ENCODE peak calls at places on chromosome 3, in four cellular contexts. One of them, this sample, is unnamed.

GRCh38 chr3:54836876-54837275 is 91.0 kb downstream of the LRTM1 start:
- DNase-seq in BE2C: peak
- DNase-seq in colonic mucosa: no peak
- DNase-seq in breast epithelium: no peak
- DNase-seq in this sample: no peak

GRCh38 chr3:143436231-143436930 is 316.8 kb downstream of the CHST2 start:
- DNase-seq in BE2C: no peak
- DNase-seq in colonic mucosa: no peak
- DNase-seq in breast epithelium: no peak
- DNase-seq in this sample: no peak

GRCh38 chr3:15327941-15328340 is 4.4 kb downstream of the SH3BP5 start:
- DNase-seq in breast epithelium: no peak
- DNase-seq in colonic mucosa: no peak
- DNase-seq in BE2C: no peak
- DNase-seq in this sample: no peak

GRCh38 chr3:15634671-15635661 is 33.4 kb downstream of the BTD start:
- DNase-seq in BE2C: no peak
- DNase-seq in colonic mucosa: no peak
- DNase-seq in breast epithelium: no peak
- DNase-seq in this sample: no peak

GRCh38 chr3:97938444-97938843 is 33.8 kb downstream of the RIOX2 start:
- DNase-seq in BE2C: no peak
- DNase-seq in colonic mucosa: no peak
- DNase-seq in breast epithelium: no peak
- DNase-seq in this sample: no peak

GRCh38 chr3:150106752-150107428 is 136.2 kb upstream of the PFN2 start:
- DNase-seq in colonic mucosa: no peak
- DNase-seq in breast epithelium: no peak
- DNase-seq in BE2C: peak
- DNase-seq in this sample: no peak

GRCh38 chr3:100072328-100073048 is 41.8 kb downstream of the FILIP1L start:
- DNase-seq in breast epithelium: no peak
- DNase-seq in colonic mucosa: no peak
- DNase-seq in BE2C: no peak
- DNase-seq in this sample: no peak

GRCh38 chr3:13280856-13281656 is 139.1 kb downstream of the NUP210 start:
- DNase-seq in breast epithelium: no peak
- DNase-seq in colonic mucosa: no peak
- DNase-seq in BE2C: no peak
- DNase-seq in this sample: peak

GRCh38 chr3:108131105-108131794 is 40.4 kb upstream of the CD47 start:
- DNase-seq in breast epithelium: no peak
- DNase-seq in BE2C: no peak
- DNase-seq in colonic mucosa: no peak
- DNase-seq in this sample: no peak

GRCh38 chr3:53195602-53196574 is 34.9 kb downstream of the PRKCD start:
- DNase-seq in BE2C: peak
- DNase-seq in breast epithelium: no peak
- DNase-seq in colonic mucosa: peak
- DNase-seq in this sample: peak

GRCh38 chr3:45684327-45684892 is 4.8 kb upstream of the SACM1L start:
- DNase-seq in colonic mucosa: no peak
- DNase-seq in breast epithelium: no peak
- DNase-seq in BE2C: no peak
- DNase-seq in this sample: no peak

DNA sequence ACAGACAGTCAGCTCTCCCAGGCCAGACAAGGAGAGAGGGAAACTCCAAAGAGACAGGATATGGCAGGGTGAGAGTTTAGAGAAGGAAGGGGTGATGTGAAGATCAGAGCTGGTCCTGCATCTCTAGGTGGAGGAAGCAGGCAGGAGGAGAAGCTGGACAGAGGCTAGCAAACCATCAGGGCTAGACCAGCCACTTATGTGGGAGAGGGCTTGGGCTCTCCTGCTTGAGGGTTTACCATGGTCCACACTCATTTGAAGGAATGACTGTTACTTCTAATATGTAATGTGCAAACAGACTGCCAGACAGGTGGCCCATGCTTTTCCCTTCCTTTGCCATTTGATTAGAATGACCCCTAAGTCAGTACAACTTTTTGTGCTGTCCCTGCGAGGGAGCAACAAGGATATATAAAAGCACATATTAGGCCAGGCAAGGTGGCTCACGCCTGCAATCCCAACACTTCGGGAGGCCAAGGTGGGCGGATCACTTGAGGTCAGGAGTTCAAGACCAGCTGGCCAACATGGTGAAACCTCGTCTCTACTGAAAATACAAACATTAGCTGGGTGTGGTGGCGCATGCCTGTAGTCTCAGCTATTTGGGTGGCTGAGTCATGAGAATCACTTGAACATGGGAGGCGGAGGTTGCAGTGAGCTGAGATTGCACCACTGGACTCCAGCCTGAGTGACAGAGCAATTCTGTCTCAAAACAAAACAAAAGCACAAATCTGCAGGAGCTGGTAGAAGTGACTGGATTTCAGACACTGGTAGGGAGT is 41.0 kb upstream of the MANF start:
- DNase-seq in breast epithelium: no peak
- DNase-seq in BE2C: no peak
- DNase-seq in colonic mucosa: no peak
- DNase-seq in this sample: no peak
- H3K4me3 ChIP-seq in breast epithelium: no peak
- H3K4me3 ChIP-seq in BE2C: no peak
- H3K4me3 ChIP-seq in colonic mucosa: no peak
- H3K4me3 ChIP-seq in this sample: no peak

DNA sequence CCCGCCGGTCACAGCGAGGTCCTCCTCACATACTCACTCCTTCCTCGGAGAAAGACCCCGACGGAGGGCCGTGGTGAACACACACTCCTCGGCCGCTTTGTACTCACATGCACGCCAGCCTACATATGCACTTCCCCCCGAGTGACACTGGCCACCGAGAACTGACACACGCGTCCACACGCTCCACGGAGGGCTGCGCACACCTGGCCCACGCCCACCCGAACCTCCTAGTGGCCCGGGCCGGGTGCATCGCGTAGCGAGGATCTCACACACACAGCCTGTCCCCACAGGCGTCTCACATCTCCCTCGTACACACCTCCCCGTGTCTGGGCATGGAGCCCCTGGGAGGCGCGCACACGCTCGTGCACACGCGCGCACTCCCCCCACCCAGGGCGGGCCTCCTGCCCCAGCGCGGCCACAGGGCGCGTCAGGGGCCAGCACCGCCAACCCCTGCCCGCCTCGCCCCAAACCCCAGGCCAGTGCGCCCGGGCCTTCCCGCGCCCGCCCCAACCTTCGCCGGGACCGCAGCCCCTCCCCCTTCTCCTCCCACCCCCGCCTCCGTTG is 392 bp upstream of the C3orf70 start:
- DNase-seq in BE2C: no peak
- DNase-seq in breast epithelium: no peak
- DNase-seq in colonic mucosa: peak
- DNase-seq in this sample: no peak
- H3K4me3 ChIP-seq in BE2C: peak
- H3K4me3 ChIP-seq in breast epithelium: peak
- H3K4me3 ChIP-seq in colonic mucosa: peak
- H3K4me3 ChIP-seq in this sample: peak

GRCh38 chr3:8713901-8714759 is 19.5 kb upstream of the CAV3 start:
- DNase-seq in breast epithelium: no peak
- DNase-seq in BE2C: no peak
- DNase-seq in colonic mucosa: no peak
- DNase-seq in this sample: no peak
- H3K4me3 ChIP-seq in breast epithelium: no peak
- H3K4me3 ChIP-seq in BE2C: no peak
- H3K4me3 ChIP-seq in colonic mucosa: no peak
- H3K4me3 ChIP-seq in this sample: no peak

GRCh38 chr3:71512000-71512399 is 71.5 kb downstream of the FOXP1 start:
- DNase-seq in BE2C: no peak
- DNase-seq in colonic mucosa: peak
- DNase-seq in breast epithelium: no peak
- DNase-seq in this sample: no peak

GRCh38 chr3:71510485-71510884 is 73.0 kb downstream of the FOXP1 start:
- DNase-seq in colonic mucosa: no peak
- DNase-seq in breast epithelium: no peak
- DNase-seq in BE2C: no peak
- DNase-seq in this sample: no peak

GRCh38 chr3:71511037-71511436 is 72.5 kb downstream of the FOXP1 start:
- DNase-seq in colonic mucosa: no peak
- DNase-seq in breast epithelium: no peak
- DNase-seq in BE2C: no peak
- DNase-seq in this sample: no peak

GRCh38 chr3:71512544-71512943 is 71.0 kb downstream of the FOXP1 start:
- DNase-seq in breast epithelium: no peak
- DNase-seq in BE2C: no peak
- DNase-seq in colonic mucosa: no peak
- DNase-seq in this sample: no peak

GRCh38 chr3:71511446-71511845 is 72.1 kb downstream of the FOXP1 start:
- DNase-seq in breast epithelium: no peak
- DNase-seq in colonic mucosa: no peak
- DNase-seq in BE2C: no peak
- DNase-seq in this sample: no peak
- H3K4me3 ChIP-seq in breast epithelium: no peak
- H3K4me3 ChIP-seq in colonic mucosa: no peak
- H3K4me3 ChIP-seq in BE2C: no peak
- H3K4me3 ChIP-seq in this sample: no peak

GRCh38 chr3:109131276-109131675 is 5.2 kb upstream of the C3orf85 start:
- DNase-seq in breast epithelium: no peak
- DNase-seq in BE2C: no peak
- DNase-seq in colonic mucosa: no peak
- DNase-seq in this sample: no peak

GRCh38 chr3:109137766-109138165 is 1.2 kb downstream of the C3orf85 start:
- DNase-seq in colonic mucosa: no peak
- DNase-seq in BE2C: no peak
- DNase-seq in breast epithelium: no peak
- DNase-seq in this sample: no peak

GRCh38 chr3:109132801-109133473 is 3.6 kb upstream of the C3orf85 start:
- DNase-seq in breast epithelium: no peak
- DNase-seq in colonic mucosa: peak
- DNase-seq in BE2C: no peak
- DNase-seq in this sample: no peak

GRCh38 chr3:109136533-109136932 is at the start of gene C3orf85:
- DNase-seq in breast epithelium: no peak
- DNase-seq in BE2C: no peak
- DNase-seq in colonic mucosa: no peak
- DNase-seq in this sample: no peak
- H3K4me3 ChIP-seq in breast epithelium: no peak
- H3K4me3 ChIP-seq in BE2C: no peak
- H3K4me3 ChIP-seq in colonic mucosa: peak
- H3K4me3 ChIP-seq in this sample: no peak

DNA sequence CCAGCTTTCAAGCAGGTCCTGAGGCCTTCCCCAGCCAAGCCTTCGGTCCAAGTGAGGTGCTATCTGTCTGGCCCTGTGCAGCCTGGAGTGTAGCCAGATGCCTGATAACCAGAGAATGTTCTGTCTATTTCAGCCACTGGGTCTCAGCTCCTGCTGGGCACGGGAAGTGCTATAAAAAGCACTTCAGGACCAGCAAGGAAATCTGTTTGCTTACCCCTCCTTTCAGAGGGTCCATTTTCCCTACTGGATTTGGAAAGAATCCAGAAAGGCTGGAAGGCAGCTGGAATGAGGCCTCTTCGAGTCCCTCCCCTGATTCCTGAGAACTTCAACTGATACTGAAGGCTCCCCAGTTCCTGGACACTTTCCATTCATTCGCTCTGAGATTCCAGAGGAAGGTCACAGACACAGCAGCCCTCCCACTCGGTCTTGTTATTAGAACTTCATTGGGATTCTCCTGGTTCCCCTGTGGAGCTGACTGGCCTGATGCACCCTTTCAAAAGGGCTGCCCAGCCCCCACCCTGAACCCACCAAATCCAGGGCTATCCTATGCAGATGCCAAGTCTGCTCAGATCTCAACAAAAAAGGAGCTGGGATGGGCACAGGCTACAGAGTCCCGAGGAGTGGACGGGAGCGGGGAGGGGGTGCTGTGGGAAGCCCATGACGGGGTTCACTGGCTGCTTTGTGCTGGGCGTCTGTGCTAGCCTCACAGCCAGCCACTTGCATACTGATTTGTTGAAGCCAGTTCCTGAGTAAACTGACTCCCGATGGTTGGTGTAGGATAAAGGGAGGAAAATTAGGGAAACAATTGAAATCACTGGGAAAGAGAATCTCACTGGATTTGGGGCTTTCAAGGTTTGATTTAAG is 70.5 kb downstream of the UMPS start:
- DNase-seq in breast epithelium: no peak
- DNase-seq in BE2C: peak
- DNase-seq in colonic mucosa: no peak
- DNase-seq in this sample: no peak
- H3K4me3 ChIP-seq in breast epithelium: no peak
- H3K4me3 ChIP-seq in BE2C: no peak
- H3K4me3 ChIP-seq in colonic mucosa: no peak
- H3K4me3 ChIP-seq in this sample: no peak

GRCh38 chr3:72087420-72087819 is 302.5 kb upstream of the PROK2 start:
- DNase-seq in breast epithelium: no peak
- DNase-seq in BE2C: no peak
- DNase-seq in colonic mucosa: no peak
- DNase-seq in this sample: no peak

GRCh38 chr3:72085036-72085435 is 300.1 kb upstream of the PROK2 start:
- DNase-seq in colonic mucosa: no peak
- DNase-seq in BE2C: no peak
- DNase-seq in breast epithelium: no peak
- DNase-seq in this sample: no peak

GRCh38 chr3:72088486-72089025 is 303.6 kb upstream of the PROK2 start:
- DNase-seq in colonic mucosa: no peak
- DNase-seq in BE2C: no peak
- DNase-seq in breast epithelium: no peak
- DNase-seq in this sample: no peak

GRCh38 chr3:72086051-72086711 is 301.2 kb upstream of the PROK2 start:
- DNase-seq in breast epithelium: no peak
- DNase-seq in colonic mucosa: no peak
- DNase-seq in BE2C: no peak
- DNase-seq in this sample: no peak

DNA sequence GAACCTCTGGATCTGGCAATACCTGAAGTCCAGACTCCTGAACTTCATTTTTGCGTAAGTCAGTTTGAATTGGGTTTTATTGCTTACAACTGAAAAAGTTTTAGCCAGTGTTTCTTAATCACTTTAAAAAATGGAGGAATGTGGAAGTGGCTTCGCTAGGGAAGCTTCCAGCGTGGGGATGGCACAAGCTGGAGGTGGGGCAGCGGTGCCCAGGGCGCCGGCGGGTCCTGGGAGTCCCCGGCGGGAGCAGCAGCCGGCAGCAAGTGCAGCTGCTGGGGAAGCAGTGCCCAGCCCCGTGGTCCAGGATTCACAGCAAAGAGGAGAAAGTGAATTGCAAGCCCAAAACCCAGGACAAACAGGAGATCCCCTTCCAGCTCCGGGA is 301.8 kb upstream of the PROK2 start:
- DNase-seq in colonic mucosa: no peak
- DNase-seq in breast epithelium: no peak
- DNase-seq in BE2C: no peak
- DNase-seq in this sample: peak
- H3K4me3 ChIP-seq in colonic mucosa: no peak
- H3K4me3 ChIP-seq in breast epithelium: no peak
- H3K4me3 ChIP-seq in BE2C: no peak
- H3K4me3 ChIP-seq in this sample: no peak